ENCODE peak calls at places on chromosomes 5 and 9, in six cellular contexts. One of them, this sample, is unnamed.

GRCh38 chr5:128441165-128441564 is 96.9 kb downstream of the FBN2 start:
- DNase-seq in Panc1: no peak
- DNase-seq in endothelial cell of umbilical vein: no peak
- DNase-seq in GM12878: no peak
- DNase-seq in HCT116: no peak
- DNase-seq in GM23338: no peak
- DNase-seq in this sample: no peak

GRCh38 chr5:147558131-147558730 is 48.4 kb upstream of the DPYSL3 start:
- DNase-seq in Panc1: no peak
- DNase-seq in GM12878: no peak
- DNase-seq in HCT116: no peak
- DNase-seq in GM23338: no peak
- DNase-seq in endothelial cell of umbilical vein: no peak
- DNase-seq in this sample: no peak

GRCh38 chr9:81202292-81202691 is 487.1 kb downstream of the TLE1 start:
- DNase-seq in GM23338: no peak
- DNase-seq in GM12878: no peak
- DNase-seq in Panc1: no peak
- DNase-seq in endothelial cell of umbilical vein: no peak
- DNase-seq in HCT116: no peak
- DNase-seq in this sample: no peak

GRCh38 chr9:86867658-86868313 is 79.5 kb downstream of the GAS1 start:
- DNase-seq in HCT116: no peak
- DNase-seq in GM23338: peak
- DNase-seq in endothelial cell of umbilical vein: no peak
- DNase-seq in GM12878: no peak
- DNase-seq in Panc1: no peak
- DNase-seq in this sample: no peak

GRCh38 chr9:120886490-120886967 is 9.5 kb upstream of the PHF19 start:
- DNase-seq in endothelial cell of umbilical vein: no peak
- DNase-seq in HCT116: no peak
- DNase-seq in GM12878: no peak
- DNase-seq in Panc1: no peak
- DNase-seq in GM23338: no peak
- DNase-seq in this sample: no peak

GRCh38 chr9:33166263-33167083 is 663 bp downstream of the B4GALT1 start:
- DNase-seq in HCT116: no peak
- DNase-seq in Panc1: no peak
- DNase-seq in GM23338: peak
- DNase-seq in GM12878: no peak
- DNase-seq in endothelial cell of umbilical vein: peak
- DNase-seq in this sample: no peak

GRCh38 chr5:143826909-143827514 is 15.1 kb downstream of the HMHB1 start:
- DNase-seq in Panc1: peak
- DNase-seq in endothelial cell of umbilical vein: peak
- DNase-seq in GM12878: peak
- DNase-seq in GM23338: no peak
- DNase-seq in HCT116: no peak
- DNase-seq in this sample: no peak

GRCh38 chr9:114849450-114849849 is 43.6 kb upstream of the TNFSF15 start:
- DNase-seq in Panc1: no peak
- DNase-seq in HCT116: no peak
- DNase-seq in GM12878: no peak
- DNase-seq in endothelial cell of umbilical vein: no peak
- DNase-seq in GM23338: no peak
- DNase-seq in this sample: no peak

GRCh38 chr5:134114886-134115805 is 665 bp downstream of the TCF7 start:
- DNase-seq in endothelial cell of umbilical vein: no peak
- DNase-seq in GM23338: peak
- DNase-seq in Panc1: no peak
- DNase-seq in GM12878: no peak
- DNase-seq in HCT116: no peak
- DNase-seq in this sample: no peak

GRCh38 chr5:14816999-14817761 is 54.4 kb downstream of the ANKH start:
- DNase-seq in endothelial cell of umbilical vein: no peak
- DNase-seq in HCT116: no peak
- DNase-seq in GM23338: no peak
- DNase-seq in Panc1: no peak
- DNase-seq in GM12878: no peak
- DNase-seq in this sample: no peak

GRCh38 chr5:31637851-31638250 is 1.1 kb upstream of the PDZD2 start:
- DNase-seq in GM12878: no peak
- DNase-seq in GM23338: no peak
- DNase-seq in Panc1: no peak
- DNase-seq in HCT116: no peak
- DNase-seq in endothelial cell of umbilical vein: no peak
- DNase-seq in this sample: no peak

GRCh38 chr5:9546973-9547947 is 1.4 kb upstream of the SEMA5A start:
- DNase-seq in GM23338: peak
- DNase-seq in Panc1: no peak
- DNase-seq in HCT116: no peak
- DNase-seq in endothelial cell of umbilical vein: peak
- DNase-seq in GM12878: no peak
- DNase-seq in this sample: no peak

GRCh38 chr5:129406440-129406839 is 53.7 kb upstream of the ADAMTS19 start:
- DNase-seq in endothelial cell of umbilical vein: no peak
- DNase-seq in HCT116: no peak
- DNase-seq in Panc1: no peak
- DNase-seq in GM12878: no peak
- DNase-seq in GM23338: no peak
- DNase-seq in this sample: no peak

GRCh38 chr5:83363876-83364275 is 107.7 kb upstream of the VCAN start:
- DNase-seq in GM12878: no peak
- DNase-seq in GM23338: no peak
- DNase-seq in HCT116: no peak
- DNase-seq in endothelial cell of umbilical vein: no peak
- DNase-seq in Panc1: no peak
- DNase-seq in this sample: no peak

GRCh38 chr9:81597749-81598497 is 91.4 kb downstream of the TLE1 start:
- DNase-seq in GM23338: no peak
- DNase-seq in GM12878: no peak
- DNase-seq in HCT116: no peak
- DNase-seq in endothelial cell of umbilical vein: peak
- DNase-seq in Panc1: no peak
- DNase-seq in this sample: no peak

DNA sequence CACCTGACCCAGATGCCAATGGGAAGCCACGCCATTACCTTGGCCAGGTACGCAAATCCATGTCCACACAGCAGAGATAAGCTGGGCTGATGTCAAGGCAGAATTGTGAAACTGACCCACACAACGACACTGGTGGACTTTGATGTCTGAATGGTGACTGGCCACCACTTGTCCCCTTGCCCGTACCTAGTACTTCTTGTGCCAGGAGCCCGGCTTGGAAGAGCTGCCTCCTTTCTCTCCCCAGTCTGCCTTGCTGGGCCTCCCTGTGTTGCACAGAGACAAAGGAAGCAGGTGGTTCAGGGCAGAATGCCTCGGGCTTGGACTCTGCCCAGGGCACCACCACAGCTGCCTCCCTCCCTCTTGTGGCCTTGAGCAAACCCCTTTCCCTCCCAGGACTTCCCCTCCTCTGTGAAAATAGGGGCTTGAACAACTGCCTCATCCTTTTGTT is 23.3 kb downstream of the PTGES2 start:
- DNase-seq in GM23338: no peak
- DNase-seq in endothelial cell of umbilical vein: peak
- DNase-seq in GM12878: no peak
- DNase-seq in Panc1: no peak
- DNase-seq in HCT116: no peak
- DNase-seq in this sample: no peak
- TF ChIP-seq POLR2AphosphoS5 in GM23338: no peak
- TF ChIP-seq POLR2AphosphoS5 in endothelial cell of umbilical vein: no peak
- TF ChIP-seq POLR2AphosphoS5 in GM12878: no peak
- TF ChIP-seq POLR2AphosphoS5 in Panc1: no peak
- TF ChIP-seq POLR2AphosphoS5 in HCT116: no peak
- TF ChIP-seq POLR2AphosphoS5 in this sample: no peak

DNA sequence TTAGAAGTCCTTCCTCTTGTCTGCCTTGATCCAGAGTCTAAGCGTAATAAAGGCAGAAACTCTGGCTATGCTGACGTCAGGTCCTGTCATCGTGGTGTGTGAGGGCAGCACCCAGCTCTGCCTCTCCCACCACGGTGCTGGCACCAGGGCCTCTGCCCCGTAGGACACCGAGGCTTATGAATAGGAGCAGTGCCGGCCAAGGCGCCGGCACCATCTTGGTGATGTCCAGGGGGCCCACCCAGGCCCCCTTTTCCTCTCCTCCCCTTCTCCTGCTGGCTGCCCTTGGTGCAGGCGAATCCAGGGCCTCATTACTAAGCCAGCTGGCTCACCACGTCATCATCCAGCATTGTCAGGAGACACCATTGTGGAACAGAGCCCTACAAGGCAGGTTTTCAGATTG is 252.3 kb downstream of the FANCC start:
- DNase-seq in HCT116: no peak
- DNase-seq in Panc1: no peak
- DNase-seq in GM23338: no peak
- DNase-seq in GM12878: no peak
- DNase-seq in endothelial cell of umbilical vein: no peak
- DNase-seq in this sample: no peak
- TF ChIP-seq POLR2AphosphoS5 in HCT116: no peak
- TF ChIP-seq POLR2AphosphoS5 in Panc1: no peak
- TF ChIP-seq POLR2AphosphoS5 in GM23338: no peak
- TF ChIP-seq POLR2AphosphoS5 in GM12878: no peak
- TF ChIP-seq POLR2AphosphoS5 in endothelial cell of umbilical vein: no peak
- TF ChIP-seq POLR2AphosphoS5 in this sample: peak

GRCh38 chr9:116656977-116657376 is 30.1 kb upstream of the TRIM32 start:
- DNase-seq in GM12878: no peak
- DNase-seq in HCT116: no peak
- DNase-seq in endothelial cell of umbilical vein: no peak
- DNase-seq in Panc1: no peak
- DNase-seq in GM23338: no peak
- DNase-seq in this sample: no peak

GRCh38 chr9:116658265-116658664 is 28.8 kb upstream of the TRIM32 start:
- DNase-seq in GM12878: no peak
- DNase-seq in Panc1: no peak
- DNase-seq in HCT116: no peak
- DNase-seq in endothelial cell of umbilical vein: no peak
- DNase-seq in GM23338: peak
- DNase-seq in this sample: no peak

GRCh38 chr9:116656535-116656934 is 30.6 kb upstream of the TRIM32 start:
- DNase-seq in GM23338: no peak
- DNase-seq in GM12878: no peak
- DNase-seq in endothelial cell of umbilical vein: no peak
- DNase-seq in HCT116: no peak
- DNase-seq in Panc1: no peak
- DNase-seq in this sample: no peak

DNA sequence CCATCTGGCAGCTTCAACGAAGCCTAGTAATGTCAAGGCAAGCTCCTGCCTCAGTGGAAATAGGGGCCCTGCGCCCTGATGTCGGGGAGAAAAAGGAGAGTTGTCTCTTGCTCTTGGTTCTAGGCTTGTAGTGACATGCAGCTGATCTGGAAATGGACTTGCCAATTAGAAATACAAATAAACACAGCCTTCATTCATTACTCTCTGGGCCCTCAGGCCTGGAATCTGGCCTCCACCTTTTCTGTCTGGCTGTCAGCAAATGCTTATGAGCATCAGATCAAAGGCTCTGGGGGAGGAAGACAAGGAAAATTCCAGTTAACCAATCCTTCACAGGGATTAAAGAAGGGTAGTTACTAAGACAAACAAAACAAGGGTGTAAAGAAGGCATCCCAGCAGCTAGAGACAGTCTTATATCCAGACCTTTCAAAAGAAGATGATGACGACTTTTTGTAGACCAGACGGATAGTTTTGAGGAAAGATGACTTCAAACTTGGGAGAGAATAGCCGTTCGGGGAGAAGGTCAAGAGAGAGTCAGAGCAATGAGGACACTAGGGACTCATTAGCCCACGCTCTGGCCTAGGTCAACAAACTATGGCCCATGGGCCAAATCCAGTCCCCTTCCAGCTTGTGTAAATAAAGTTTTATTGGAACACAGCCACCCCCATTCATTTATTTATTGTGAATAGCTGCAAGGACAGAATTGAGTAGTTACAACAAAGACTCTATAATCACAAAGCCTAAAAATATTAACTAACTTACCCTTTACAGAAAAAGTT is 33.3 kb upstream of the TRIM32 start:
- DNase-seq in GM12878: no peak
- DNase-seq in HCT116: no peak
- DNase-seq in endothelial cell of umbilical vein: no peak
- DNase-seq in Panc1: no peak
- DNase-seq in GM23338: no peak
- DNase-seq in this sample: peak
- TF ChIP-seq POLR2AphosphoS5 in GM12878: no peak
- TF ChIP-seq POLR2AphosphoS5 in HCT116: no peak
- TF ChIP-seq POLR2AphosphoS5 in endothelial cell of umbilical vein: no peak
- TF ChIP-seq POLR2AphosphoS5 in Panc1: no peak
- TF ChIP-seq POLR2AphosphoS5 in GM23338: no peak
- TF ChIP-seq POLR2AphosphoS5 in this sample: no peak

GRCh38 chr9:111527347-111527746 is 2.4 kb downstream of the ZNF483 start:
- DNase-seq in GM23338: no peak
- DNase-seq in GM12878: no peak
- DNase-seq in HCT116: no peak
- DNase-seq in endothelial cell of umbilical vein: no peak
- DNase-seq in Panc1: no peak
- DNase-seq in this sample: no peak

GRCh38 chr9:111525056-111525977 is at the start of gene ZNF483:
- DNase-seq in endothelial cell of umbilical vein: peak
- DNase-seq in GM12878: no peak
- DNase-seq in GM23338: peak
- DNase-seq in HCT116: peak
- DNase-seq in Panc1: peak
- DNase-seq in this sample: no peak

GRCh38 chr9:111533099-111533785 is 8.3 kb downstream of the ZNF483 start:
- DNase-seq in GM23338: no peak
- DNase-seq in GM12878: no peak
- DNase-seq in Panc1: no peak
- DNase-seq in HCT116: no peak
- DNase-seq in endothelial cell of umbilical vein: no peak
- DNase-seq in this sample: no peak

GRCh38 chr9:111531716-111532115 is 6.7 kb downstream of the ZNF483 start:
- DNase-seq in GM23338: no peak
- DNase-seq in HCT116: no peak
- DNase-seq in Panc1: no peak
- DNase-seq in GM12878: no peak
- DNase-seq in endothelial cell of umbilical vein: no peak
- DNase-seq in this sample: no peak

DNA sequence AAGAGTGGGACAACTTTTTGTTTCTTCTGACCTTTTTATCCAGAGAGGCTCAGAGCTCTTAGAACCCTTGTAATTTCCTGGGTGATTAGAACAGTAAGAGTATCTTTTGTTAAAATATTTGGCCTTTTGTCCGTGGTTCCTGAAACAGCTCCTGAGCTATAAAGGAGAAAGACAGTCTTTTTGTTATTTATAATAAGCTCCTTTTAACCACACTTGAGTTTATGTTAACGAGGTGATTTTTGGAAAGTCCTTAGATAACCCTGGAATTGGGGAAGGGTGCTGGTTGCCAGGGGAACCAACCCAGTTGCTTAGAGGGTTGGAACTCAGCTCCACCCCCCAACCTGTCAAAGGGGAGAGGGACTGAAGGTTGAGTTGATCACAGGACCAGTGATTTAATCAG is 4.8 kb downstream of the ZNF483 start:
- DNase-seq in GM23338: peak
- DNase-seq in GM12878: no peak
- DNase-seq in Panc1: no peak
- DNase-seq in endothelial cell of umbilical vein: no peak
- DNase-seq in HCT116: no peak
- DNase-seq in this sample: no peak
- TF ChIP-seq POLR2AphosphoS5 in GM23338: no peak
- TF ChIP-seq POLR2AphosphoS5 in GM12878: no peak
- TF ChIP-seq POLR2AphosphoS5 in Panc1: no peak
- TF ChIP-seq POLR2AphosphoS5 in endothelial cell of umbilical vein: no peak
- TF ChIP-seq POLR2AphosphoS5 in HCT116: no peak
- TF ChIP-seq POLR2AphosphoS5 in this sample: no peak